ENCODE peak calls at places on chromosomes 11 and 22, in ten cellular contexts. Y is left lung; T is CD8-positive, alpha-beta memory T cell; W is tibial nerve; J is aorta; U is kidney; C is IMR-90; D is right cardiac atrium; Z is neural progenitor cell; M is GM23248. G is an unnamed sample. For H3K4me1, the result is how much of the 10 kb centered on the place peaks cover.

GRCh38 chr11:2516276-2517015 is 71.6 kb downstream of the KCNQ1 start:
- DNase-seq in W (peak), D (peak), Z (peak), U (peak), Y (no peak), C (no peak), J (peak), T (no peak), M (no peak), G (no peak)

GRCh38 chr11:111562692-111563389 is 22.3 kb downstream of the LAYN start:
- DNase-seq in M (no peak), W (no peak), J (no peak), U (no peak), Z (no peak), Y (no peak), T (no peak), C (no peak), D (no peak), G (no peak)

GRCh38 chr11:44943696-44944095 is 7.0 kb downstream of the TP53I11 start:
- DNase-seq in Z (no peak), M (no peak), U (no peak), J (no peak), C (no peak), T (no peak), W (no peak), Y (no peak), D (no peak), G (peak)

GRCh38 chr22:22813126-22814075 is 74.2 kb upstream of the IGLL5 start:
- DNase-seq in Z (no peak), D (no peak), U (no peak), M (no peak), C (no peak), J (no peak), W (no peak), T (no peak), Y (no peak), G (no peak)

GRCh38 chr11:95200781-95201457 is 30.1 kb downstream of the SESN3 start:
- DNase-seq in W (no peak), J (no peak), Z (no peak), M (no peak), D (no peak), Y (no peak), T (no peak), C (no peak), U (no peak), G (no peak)

GRCh38 chr22:43802897-43803495 is 9.1 kb downstream of the EFCAB6 start:
- DNase-seq in Z (no peak), U (no peak), D (no peak), C (no peak), M (no peak), Y (no peak), T (no peak), J (no peak), W (no peak), G (no peak)

GRCh38 chr22:39290724-39291161 is 28.7 kb downstream of the RPL3 start:
- DNase-seq in U (peak), Y (peak), W (peak), M (peak), J (no peak), T (no peak), Z (no peak), C (peak), D (peak), G (peak)

GRCh38 chr22:42179616-42180015 is 49.0 kb upstream of the CYP2D6 start:
- DNase-seq in C (peak), J (no peak), Z (no peak), Y (no peak), U (no peak), D (no peak), T (no peak), W (no peak), M (peak), G (no peak)

GRCh38 chr22:36419912-36420882 is 32.4 kb upstream of the MYH9 start:
- DNase-seq in W (peak), Z (no peak), C (no peak), T (no peak), Y (no peak), J (no peak), D (peak), U (no peak), M (peak), G (no peak)

GRCh38 chr22:23315341-23315917 is 135.1 kb downstream of the BCR start:
- DNase-seq in M (peak), W (peak), Y (peak), J (peak), C (peak), T (peak), D (peak), U (no peak), Z (peak), G (peak)

GRCh38 chr11:75337195-75337654 is 14.2 kb downstream of the ARRB1 start:
- DNase-seq in Z (no peak), M (peak), D (peak), J (no peak), Y (no peak), U (no peak), T (no peak), W (no peak), C (peak), G (no peak)

GRCh38 chr11:58734681-58735490 is 3.1 kb upstream of the GLYAT start:
- DNase-seq in T (no peak), Z (no peak), M (no peak), D (no peak), U (no peak), W (no peak), C (no peak), J (no peak), Y (no peak), G (peak)

GRCh38 chr11:92854162-92854561 is 115.3 kb upstream of the MTNR1B start:
- DNase-seq in Y (no peak), Z (no peak), W (no peak), U (peak), M (no peak), D (no peak), J (no peak), T (no peak), C (no peak), G (peak)

GRCh38 chr11:14582835-14583234 is 60.8 kb upstream of the PDE3B start:
- DNase-seq in W (no peak), U (no peak), T (no peak), J (no peak), M (no peak), C (no peak), Y (no peak), D (peak), Z (no peak), G (no peak)

GRCh38 chr11:17298302-17298701 is 21.8 kb downstream of the NUCB2 start:
- DNase-seq in D (no peak), Z (no peak), Y (no peak), W (no peak), U (no peak), J (no peak), C (peak), M (no peak), T (no peak), G (no peak)

GRCh38 chr11:843818-844692 is 1.4 kb downstream of the TSPAN4 start:
- DNase-seq in W (peak), Y (peak), Z (peak), J (peak), U (peak), M (peak), T (no peak), C (peak), D (peak), G (peak)

GRCh38 chr11:122128146-122128545 is 12.1 kb upstream of the BLID start:
- DNase-seq in U (no peak), D (no peak), C (no peak), Y (no peak), J (no peak), M (no peak), Z (no peak), W (no peak), T (no peak), G (no peak)

GRCh38 chr11:45922425-45923082 is at the start of gene LARGE2:
- DNase-seq in U (peak), T (peak), M (no peak), D (peak), C (no peak), Z (peak), Y (peak), J (peak), W (no peak), G (peak)

GRCh38 chr22:44379817-44380560 is 67.2 kb upstream of the SHISAL1 start:
- DNase-seq in C (no peak), Z (no peak), J (peak), Y (no peak), W (no peak), D (no peak), T (no peak), M (no peak), U (peak), G (no peak)

GRCh38 chr22:44500623-44501022 is 2.6 kb upstream of the RTL6 start:
- DNase-seq in Y (no peak), C (no peak), T (no peak), J (no peak), D (no peak), W (no peak), Z (no peak), U (no peak), M (no peak), G (no peak)

GRCh38 chr22:42138122-42138770 is 7.6 kb upstream of the CYP2D6 start:
- DNase-seq in T (no peak), D (peak), Y (no peak), J (peak), U (no peak), Z (no peak), W (no peak), M (no peak), C (no peak), G (no peak)

GRCh38 chr22:42368379-42369249 is 63.6 kb downstream of the NFAM1 start:
- DNase-seq in M (peak), J (no peak), W (no peak), U (peak), T (peak), Z (peak), Y (peak), C (no peak), D (peak), G (no peak)

GRCh38 chr11:111777094-111778046 is 11.2 kb upstream of the PPP2R1B start:
- DNase-seq in T (peak), D (no peak), J (no peak), U (no peak), W (no peak), M (peak), Y (no peak), Z (peak), C (peak), G (no peak)

GRCh38 chr11:134545521-134545920 is 133.5 kb upstream of the B3GAT1 start:
- DNase-seq in Y (no peak), W (no peak), J (no peak), C (no peak), D (no peak), M (no peak), U (no peak), T (no peak), Z (no peak), G (no peak)

GRCh38 chr11:66886671-66887221 is 29.9 kb downstream of the LRFN4 start:
- DNase-seq in W (no peak), T (no peak), C (peak), U (peak), Y (no peak), J (no peak), D (no peak), M (peak), Z (no peak), G (no peak)

GRCh38 chr11:132621976-132622375 is 910.3 kb downstream of the OPCML start:
- DNase-seq in D (no peak), T (no peak), W (no peak), M (peak), Z (no peak), J (no peak), C (no peak), U (no peak), Y (no peak), G (no peak)

GRCh38 chr11:62179995-62180394 is 10.0 kb upstream of the SCGB1D1 start:
- DNase-seq in T (no peak), Y (no peak), D (no peak), U (no peak), C (no peak), W (no peak), J (no peak), M (no peak), Z (no peak), G (no peak)

GRCh38 chr11:94271885-94272372 is 32.5 kb upstream of the IZUMO1R start:
- DNase-seq in Y (no peak), W (no peak), M (no peak), J (no peak), U (no peak), T (no peak), C (no peak), D (no peak), Z (no peak), G (no peak)

GRCh38 chr11:20669833-20670684 is 673 bp downstream of the NELL1 start:
- DNase-seq in J (no peak), U (peak), Z (peak), C (no peak), W (no peak), T (no peak), M (no peak), D (no peak), Y (peak), G (no peak)

GRCh38 chr11:44774131-44774530 is 47.4 kb downstream of the TSPAN18 start:
- DNase-seq in Y (no peak), T (no peak), Z (no peak), M (no peak), D (peak), W (peak), U (no peak), C (no peak), J (no peak), G (no peak)

GRCh38 chr11:1863352-1864215 is 10.7 kb downstream of the LSP1 start:
- DNase-seq in U (peak), M (peak), D (peak), Y (peak), J (peak), T (no peak), W (peak), C (peak), Z (peak), G (peak)

GRCh38 chr11:60905551-60906113 is 753 bp downstream of the PRPF19 start:
- DNase-seq in J (no peak), D (no peak), M (peak), Z (no peak), T (no peak), C (peak), Y (no peak), U (no peak), W (no peak), G (no peak)

DNA sequence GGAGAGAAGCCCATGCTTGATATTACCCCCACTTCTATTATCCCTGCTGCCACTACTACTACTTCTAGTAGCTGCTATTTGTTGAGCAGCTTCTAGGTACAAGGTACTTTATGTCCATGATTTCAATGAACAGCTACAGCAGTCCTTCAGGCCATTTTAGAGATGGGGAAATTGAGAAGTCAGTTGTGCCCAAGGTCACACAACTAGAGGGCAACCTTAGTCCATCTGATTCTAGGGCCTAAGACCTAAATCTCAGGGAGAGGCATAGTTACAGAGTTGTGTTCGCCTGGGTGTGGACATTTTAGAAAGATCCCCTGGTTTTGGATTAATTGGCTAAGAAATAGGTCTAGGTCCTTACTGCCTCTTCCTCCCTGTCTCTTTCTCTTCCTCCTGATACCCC is 52.3 kb downstream of the MICAL2 start:
- DNase-seq in W (no peak), D (no peak), Y (no peak), U (no peak), Z (no peak), T (no peak), J (no peak), C (no peak), M (no peak), G (no peak)
- H3K4me1 ChIP-seq in W (under half), D (under half), Y (half or more), U (under half), Z (under half), T (under half), J (under half), C (half or more), M (half or more), G (under half)

GRCh38 chr11:8351223-8351622 is 87.5 kb upstream of the LMO1 start:
- DNase-seq in Z (no peak), J (no peak), Y (no peak), M (no peak), D (no peak), U (peak), T (no peak), C (no peak), W (no peak), G (peak)
- H3K27ac ChIP-seq in Z (no peak), J (no peak), Y (no peak), M (no peak), D (no peak), U (no peak), T (no peak), C (no peak), W (no peak), G (no peak)

DNA sequence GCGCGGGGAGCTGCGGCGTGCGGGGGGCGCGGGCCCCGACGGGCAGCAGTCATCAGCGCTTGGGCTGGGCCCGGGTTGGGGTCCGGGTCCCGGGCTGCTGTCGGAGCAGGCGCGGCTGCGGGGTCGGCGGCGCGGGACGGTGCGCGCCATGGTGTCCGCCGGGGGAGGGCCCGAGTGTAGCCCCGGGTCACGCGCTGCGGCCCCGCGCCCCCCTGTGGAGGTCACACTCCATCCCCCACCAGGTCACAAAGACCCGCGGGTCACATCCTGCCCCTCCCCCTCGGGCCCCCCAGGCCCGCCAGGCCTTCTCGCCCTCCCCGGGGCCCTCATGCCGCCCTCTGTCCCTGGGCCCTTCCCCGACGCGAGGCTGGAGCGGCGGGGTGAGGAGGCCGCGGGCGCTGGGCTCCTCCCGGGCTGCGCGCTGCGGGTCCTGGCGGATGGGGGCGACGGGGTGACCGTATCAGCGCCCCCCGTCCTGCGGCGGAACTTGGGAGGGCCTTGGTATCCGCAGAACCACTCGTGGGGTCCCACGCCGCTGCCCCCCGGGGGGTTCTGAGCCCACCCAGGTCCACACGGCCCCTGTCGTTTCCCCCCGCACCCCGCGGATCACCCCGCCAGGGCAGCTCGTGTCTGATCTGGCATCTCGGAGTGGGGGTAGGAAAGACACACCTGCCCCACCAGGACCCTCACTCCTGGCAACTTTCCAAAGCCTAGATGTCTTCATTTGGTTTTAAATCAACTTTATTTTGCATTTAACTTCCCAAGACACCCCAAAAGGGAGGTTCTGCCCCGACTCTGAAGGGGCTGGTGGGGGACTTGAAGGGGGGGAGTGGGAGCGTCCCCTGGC is 463 bp upstream of the TTLL8 start:
- DNase-seq in D (peak), U (peak), C (no peak), Y (peak), Z (peak), T (no peak), M (no peak), J (no peak), W (no peak), G (no peak)
- H3K4me3 ChIP-seq in D (peak), U (no peak), C (no peak), Y (no peak), Z (peak), T (no peak), M (no peak), J (no peak), W (no peak), G (no peak)

GRCh38 chr11:123519797-123520193 is 89.7 kb downstream of the GRAMD1B start:
- DNase-seq in Z (no peak), C (no peak), W (no peak), M (no peak), U (no peak), Y (no peak), T (no peak), J (no peak), D (no peak), G (no peak)
- H3K4me1 ChIP-seq in Z (under half), C (under half), W (under half), M (under half), U (under half), Y (under half), T (under half), J (under half), D (under half), G (under half)

GRCh38 chr11:68350759-68351449 is 38.5 kb downstream of the LRP5 start:
- DNase-seq in U (no peak), W (no peak), T (no peak), Y (no peak), M (no peak), C (no peak), Z (peak), D (no peak), J (no peak), G (no peak)
- H3K27ac ChIP-seq in U (no peak), W (no peak), T (no peak), Y (no peak), M (no peak), C (no peak), Z (no peak), D (peak), J (no peak), G (no peak)

GRCh38 chr11:65183201-65183891 is 1.6 kb downstream of the CAPN1 start:
- DNase-seq in W (no peak), D (peak), Y (peak), C (no peak), T (no peak), J (no peak), U (peak), Z (no peak), M (no peak), G (peak)
- H3K4me3 ChIP-seq in W (no peak), D (no peak), Y (peak), C (no peak), T (no peak), J (no peak), U (no peak), Z (no peak), M (peak), G (no peak)

DNA sequence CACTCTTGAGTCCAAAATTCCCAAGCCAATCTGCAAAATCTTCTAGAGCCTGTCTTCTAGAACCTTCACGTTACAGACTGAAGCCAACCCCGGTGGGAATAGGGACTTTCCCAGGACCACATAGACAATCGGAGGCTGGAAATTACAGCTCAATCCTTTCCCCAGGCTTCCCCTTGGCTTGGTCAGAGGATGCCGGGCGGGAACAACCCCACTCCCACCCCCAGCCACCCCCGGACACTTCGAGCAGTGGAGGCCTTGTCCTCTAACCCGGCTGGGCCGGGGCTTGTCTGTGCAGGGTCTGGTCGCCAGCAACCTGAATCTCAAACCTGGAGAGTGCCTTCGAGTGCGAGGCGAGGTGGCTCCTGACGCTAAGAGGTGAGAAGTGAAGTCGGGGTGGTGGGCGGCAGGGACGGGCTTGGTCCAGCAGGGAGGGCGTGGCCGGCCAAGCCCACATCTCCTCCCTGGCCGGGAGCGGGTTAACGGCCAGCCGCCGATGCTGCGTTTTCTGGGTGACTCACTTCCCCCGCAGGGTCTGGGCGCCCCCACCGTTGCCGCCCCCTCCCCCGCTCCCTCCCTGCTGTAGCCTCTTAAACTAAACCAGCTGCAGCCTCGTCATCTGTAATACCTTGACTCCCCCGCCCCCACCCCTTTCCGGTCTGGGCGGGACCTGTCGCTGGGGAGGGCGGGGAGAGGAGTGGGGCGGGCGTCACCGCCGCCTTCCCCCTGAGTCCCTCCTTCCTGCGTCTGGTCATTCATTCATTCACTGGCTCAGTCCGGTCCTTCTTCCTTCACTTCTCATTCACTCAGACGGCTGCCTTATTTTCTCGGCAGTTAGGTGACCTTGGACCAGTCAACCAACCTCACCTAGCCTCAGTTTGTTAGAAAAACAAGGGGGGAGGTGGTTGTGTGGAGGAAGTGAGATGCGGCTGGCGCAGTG is 1.5 kb downstream of the LGALS1 start:
- DNase-seq in Y (peak), J (peak), T (peak), W (peak), D (peak), C (peak), M (peak), U (peak), Z (peak), G (peak)
- H3K4me1 ChIP-seq in Y (half or more), J (under half), T (under half), W (under half), D (under half), C (under half), M (under half), U (under half), Z (under half), G (under half)